ENCODE peak calls at places on chromosomes 2 and 18, in five cellular contexts. P, G, W, L and D are unnamed samples.

GRCh38 chr18:43022874-43023273 is 92.6 kb downstream of the RIT2 start:
- DNase-seq in P (no peak), W (no peak), L (no peak), G (no peak), D (no peak)

GRCh38 chr2:142042536-142043199 is 88.1 kb downstream of the LRP1B start:
- DNase-seq in W (no peak), P (no peak), L (no peak), G (no peak), D (no peak)

GRCh38 chr18:61308795-61309393 is 24.3 kb upstream of the CDH20 start:
- DNase-seq in L (no peak), G (no peak), W (no peak), P (no peak), D (no peak)

GRCh38 chr2:132415256-132416079 is 1.1 kb upstream of the GPR39 start:
- DNase-seq in P (no peak), W (no peak), G (no peak), L (no peak), D (no peak)

GRCh38 chr2:169131587-169132512 is 62.5 kb downstream of the DHRS9 start:
- DNase-seq in G (peak), W (peak), L (no peak), P (no peak), D (peak)

GRCh38 chr2:150609831-150610582 is 122.5 kb upstream of the RND3 start:
- DNase-seq in P (no peak), G (no peak), W (no peak), L (no peak), D (no peak)

GRCh38 chr2:221501883-221502269 is 70.2 kb downstream of the EPHA4 start:
- DNase-seq in P (no peak), W (no peak), L (no peak), G (no peak), D (no peak)

GRCh38 chr18:69999671-70000070 is 52.0 kb upstream of the CD226 start:
- DNase-seq in W (no peak), P (no peak), L (no peak), G (no peak), D (no peak)

GRCh38 chr2:239167766-239168444 is 232.9 kb downstream of the HDAC4 start:
- DNase-seq in P (no peak), W (no peak), G (no peak), L (no peak), D (no peak)

GRCh38 chr2:151830966-151831365 is 2.7 kb upstream of the ARL5A start:
- DNase-seq in W (peak), P (no peak), G (no peak), L (no peak), D (no peak)

GRCh38 chr2:190972846-190973245 is 41.1 kb downstream of the STAT1 start:
- DNase-seq in P (no peak), G (no peak), W (no peak), L (no peak), D (no peak)

GRCh38 chr2:172062402-172063004 is 22.8 kb upstream of the DLX1 start:
- DNase-seq in G (no peak), L (no peak), W (no peak), P (no peak), D (no peak)

GRCh38 chr18:62621546-62621945 is 93.8 kb upstream of the PHLPP1 start:
- DNase-seq in P (no peak), W (no peak), L (no peak), G (no peak), D (no peak)

GRCh38 chr2:64522843-64523428 is 1.2 kb upstream of the AFTPH start:
- DNase-seq in P (no peak), G (peak), W (peak), L (no peak), D (no peak)

GRCh38 chr2:241358470-241358869 is 2.4 kb downstream of the FARP2 start:
- DNase-seq in L (no peak), W (no peak), G (no peak), P (peak), D (no peak)

GRCh38 chr2:42001696-42002331 is 46.0 kb upstream of the PKDCC start:
- DNase-seq in L (no peak), W (no peak), G (no peak), P (no peak), D (no peak)

GRCh38 chr2:144459937-144460336 is 60.0 kb downstream of the ZEB2 start:
- DNase-seq in P (no peak), G (peak), W (no peak), L (no peak), D (no peak)

GRCh38 chr2:26112201-26112600 is 60.7 kb upstream of the GAREM2 start:
- DNase-seq in P (no peak), W (no peak), G (no peak), L (no peak), D (no peak)

GRCh38 chr18:26568926-26569700 is 20.8 kb upstream of the KCTD1 start:
- DNase-seq in L (no peak), W (no peak), G (no peak), P (no peak), D (no peak)

GRCh38 chr18:28177828-28178635 is 1.1 kb upstream of the CDH2 start:
- DNase-seq in L (peak), G (no peak), P (peak), W (peak), D (no peak)

GRCh38 chr18:33440011-33440383 is 524 bp downstream of the CCDC178 start:
- DNase-seq in G (peak), L (no peak), W (no peak), P (no peak), D (no peak)

DNA sequence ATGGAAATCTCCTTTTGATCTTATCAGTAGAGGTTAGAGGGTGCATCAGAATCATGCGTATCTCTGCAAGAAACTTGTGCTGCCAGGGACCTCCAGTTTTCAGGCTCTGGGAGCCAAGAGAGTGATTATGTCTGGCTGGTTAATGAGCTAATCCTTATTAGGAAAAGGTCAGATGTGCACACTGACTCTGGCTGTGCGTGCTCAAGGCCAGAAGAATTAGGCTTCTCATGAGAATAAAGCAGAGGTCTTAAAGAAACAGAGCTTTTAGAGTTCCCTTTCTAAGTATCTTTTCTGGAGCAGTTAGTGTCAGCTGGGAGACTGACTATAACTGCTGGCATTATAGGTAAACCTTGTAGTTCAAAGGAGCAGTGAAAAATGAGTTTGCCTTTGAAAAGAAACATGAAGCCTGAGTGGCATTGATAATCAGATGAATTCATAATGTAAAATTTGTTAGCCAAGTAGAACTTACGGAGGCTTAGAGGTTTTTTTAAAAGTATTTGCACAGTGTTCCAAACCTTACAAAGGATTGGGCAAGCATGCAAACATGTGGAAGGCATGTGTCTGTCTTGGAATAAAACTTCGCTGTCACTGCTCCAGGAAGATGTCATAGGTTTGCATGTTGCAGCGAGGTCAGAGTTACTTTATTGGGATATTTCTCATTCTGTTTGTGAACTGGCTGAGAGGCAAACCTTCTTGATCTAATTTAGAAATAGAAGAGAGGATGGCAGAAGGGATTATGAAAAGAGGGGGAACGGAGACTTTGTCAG is 151.7 kb downstream of the ARHGAP28 start:
- DNase-seq in W (no peak), P (no peak), L (no peak), G (no peak), D (no peak)
- TF ChIP-seq POLR2AphosphoS5 in W (no peak), P (no peak), L (no peak), G (no peak), D (no peak)

GRCh38 chr2:218418717-218419458 is at the start of gene VIL1:
- DNase-seq in G (no peak), P (no peak), L (no peak), W (peak), D (no peak)
- TF ChIP-seq TAF1 in G (no peak), P (no peak), L (peak), W (peak), D (no peak)

DNA sequence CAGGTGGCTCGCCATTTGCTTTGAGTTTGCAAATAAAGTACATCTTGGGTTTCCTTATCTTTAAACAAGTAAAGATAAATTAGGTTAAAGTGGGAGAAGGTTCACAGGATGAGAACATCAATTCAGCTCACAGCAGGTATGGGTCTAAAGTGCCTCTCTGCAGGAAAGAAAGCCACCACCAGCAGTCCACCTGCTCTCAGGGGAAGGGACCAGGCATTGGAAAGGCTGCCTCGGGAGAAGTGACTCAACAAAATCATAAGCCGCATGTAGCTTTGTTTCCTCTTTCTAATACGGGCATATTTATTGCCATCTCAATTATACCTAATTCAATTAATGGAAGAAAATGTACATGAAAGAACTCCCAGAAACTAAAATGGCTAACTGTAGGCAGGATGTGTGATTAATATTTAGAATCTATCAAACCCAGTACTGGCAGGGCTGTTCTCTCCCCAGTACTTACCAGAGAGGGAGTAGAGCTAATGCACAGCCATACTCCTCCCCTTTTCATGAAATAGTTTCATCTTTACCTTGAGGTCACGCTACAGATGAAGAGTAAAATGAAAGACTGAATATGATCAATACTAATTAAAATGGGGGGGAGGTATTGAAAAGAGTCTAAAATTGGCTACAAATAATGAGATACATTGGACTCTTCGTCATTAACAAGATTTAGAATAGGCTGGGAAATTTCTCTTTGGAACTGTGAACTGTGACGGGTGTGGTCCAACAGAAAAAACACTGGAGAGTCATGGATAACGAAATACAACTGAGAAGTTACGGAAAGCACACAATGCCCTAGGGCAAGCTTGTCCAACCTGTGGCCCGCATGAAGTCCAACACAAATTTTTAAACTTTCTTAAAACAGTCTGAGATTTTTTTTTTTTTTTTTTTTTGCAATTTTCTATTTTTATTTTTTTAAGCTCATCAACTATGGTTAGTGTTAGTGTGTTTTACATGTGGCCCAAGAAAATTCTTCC is 28.1 kb downstream of the CDC42EP3 start:
- DNase-seq in L (no peak), P (no peak), W (no peak), G (no peak), D (no peak)
- TF ChIP-seq POLR2AphosphoS5 in L (no peak), P (no peak), W (no peak), G (no peak), D (peak)

GRCh38 chr2:236535024-236535423 is 34.6 kb upstream of the ACKR3 start:
- DNase-seq in P (no peak), L (no peak), G (no peak), W (no peak), D (no peak)
- TF ChIP-seq TAF1 in P (no peak), L (no peak), G (no peak), W (no peak), D (no peak)

DNA sequence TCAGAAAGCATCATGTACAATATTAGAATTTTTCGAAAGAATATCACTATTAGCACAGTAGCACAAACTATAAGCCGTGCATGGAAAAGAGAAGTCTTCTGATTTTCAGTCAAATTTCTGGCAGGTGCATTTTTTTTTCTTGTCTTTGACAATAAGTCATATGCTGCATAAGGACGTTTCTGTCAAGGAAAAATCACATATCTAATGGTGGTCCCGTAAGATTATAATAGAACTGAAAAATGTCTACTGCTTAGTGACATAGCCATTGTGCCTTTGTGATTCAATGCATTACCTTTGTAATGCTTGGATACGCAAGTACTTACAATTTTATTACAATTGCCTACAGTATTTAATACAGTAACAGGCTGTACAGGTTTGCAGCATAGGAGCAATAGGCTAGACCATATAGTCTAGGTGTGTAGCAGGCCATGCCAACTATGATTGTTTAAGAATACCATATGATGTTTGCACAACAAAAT is 329.3 kb downstream of the LRRTM4 start:
- DNase-seq in P (no peak), W (no peak), G (no peak), L (no peak), D (no peak)
- TF ChIP-seq POLR2AphosphoS5 in P (no peak), W (no peak), G (no peak), L (no peak), D (no peak)

DNA sequence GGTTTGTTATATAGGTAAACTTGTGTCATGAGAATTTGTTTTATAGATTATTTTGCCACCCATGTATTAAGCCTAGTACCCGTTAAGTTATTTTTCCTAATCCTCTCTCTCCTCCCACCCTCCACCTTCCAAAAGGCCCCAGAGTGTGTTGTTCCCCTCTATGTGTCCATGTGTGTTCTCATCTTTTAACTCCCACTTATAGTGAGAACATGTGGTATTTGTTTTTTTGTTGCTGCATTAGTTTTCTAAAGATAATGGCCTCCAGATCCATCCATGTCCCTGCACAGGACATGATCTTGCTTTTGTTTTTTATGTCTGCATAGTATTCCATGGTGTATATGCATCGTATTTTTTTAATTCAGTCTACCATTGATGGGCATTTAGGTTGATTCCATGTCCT is 1075.6 kb upstream of the CNTNAP5 start:
- DNase-seq in G (no peak), P (no peak), L (no peak), W (no peak), D (no peak)
- TF ChIP-seq TAF1 in G (no peak), P (no peak), L (no peak), W (no peak), D (no peak)

GRCh38 chr2:112255875-112256274 is 1.0 kb upstream of the ZC3H8 start:
- DNase-seq in L (no peak), G (no peak), P (no peak), W (no peak), D (no peak)

GRCh38 chr2:112256654-112257053 is 1.8 kb upstream of the ZC3H8 start:
- DNase-seq in G (peak), L (no peak), W (no peak), P (no peak), D (no peak)

GRCh38 chr2:112251211-112251721 is 3.6 kb downstream of the ZC3H8 start:
- DNase-seq in G (no peak), L (no peak), P (no peak), W (no peak), D (no peak)

GRCh38 chr2:112254466-112255240 is at the start of gene ZC3H8:
- DNase-seq in P (peak), L (peak), W (peak), G (peak), D (peak)

GRCh38 chr2:112253261-112253807 is 1.5 kb downstream of the ZC3H8 start:
- DNase-seq in P (no peak), L (no peak), G (no peak), W (no peak), D (no peak)
- TF ChIP-seq POLR2AphosphoS5 in P (no peak), L (no peak), G (no peak), W (no peak), D (no peak)

DNA sequence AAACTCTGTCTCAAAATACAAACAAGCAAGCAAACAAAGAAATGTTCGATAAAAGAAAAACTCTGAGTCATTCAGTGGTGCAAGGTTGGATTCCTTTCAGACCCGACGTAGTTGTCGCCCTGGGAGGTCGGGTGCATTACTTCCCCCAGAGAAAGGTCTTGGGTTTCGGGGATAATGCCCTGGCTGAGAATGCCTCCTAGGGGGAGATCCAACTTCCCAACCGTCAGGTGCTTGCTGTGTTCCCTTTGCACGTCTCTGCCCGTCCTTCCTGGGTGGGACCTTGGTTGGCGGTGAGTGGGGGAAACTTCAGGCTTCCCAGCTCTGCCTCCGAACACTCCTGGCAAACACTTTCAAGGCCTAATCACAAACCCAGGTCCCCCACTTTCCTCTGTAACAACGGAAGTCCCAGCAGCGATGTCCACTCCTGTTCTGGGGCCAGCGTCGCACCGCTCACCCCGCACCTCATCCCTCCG is 609 bp downstream of the TPGS2 start:
- DNase-seq in L (no peak), W (peak), P (no peak), G (no peak), D (no peak)
- TF ChIP-seq TAF1 in L (no peak), W (no peak), P (no peak), G (no peak), D (no peak)

GRCh38 chr2:68041704-68042245 is 21.0 kb downstream of the C1D start:
- DNase-seq in G (no peak), P (no peak), W (no peak), L (no peak), D (no peak)

GRCh38 chr2:68046642-68047240 is 16.1 kb downstream of the C1D start:
- DNase-seq in L (no peak), G (no peak), W (no peak), P (no peak), D (no peak)

GRCh38 chr2:68043719-68044498 is 18.9 kb downstream of the C1D start:
- DNase-seq in P (no peak), W (no peak), L (no peak), G (no peak), D (no peak)

GRCh38 chr2:68046224-68046623 is 16.6 kb downstream of the C1D start:
- DNase-seq in W (no peak), L (no peak), P (no peak), G (no peak), D (no peak)

GRCh38 chr2:68045337-68045736 is 17.5 kb downstream of the C1D start:
- DNase-seq in W (no peak), L (no peak), G (no peak), P (no peak), D (no peak)
- TF ChIP-seq POLR2AphosphoS5 in W (no peak), L (no peak), G (no peak), P (no peak), D (no peak)